ENCODE peak calls at places on chromosomes 2 and 18, in six cellular contexts. R is heart left ventricle, J is upper lobe of left lung, I is tibial nerve, P is body of pancreas, A is stomach. T is an unnamed sample. For H3K9me3, the result is how much of the 10 kb centered on the place peaks cover.

GRCh38 chr2:121690095-121690494 is 40.8 kb upstream of the CLASP1 start:
- DNase-seq in R (no peak), I (no peak), A (no peak), J (no peak), P (no peak), T (no peak)

GRCh38 chr2:210541280-210541902 is 15.0 kb upstream of the CPS1 start:
- DNase-seq in J (no peak), P (peak), A (no peak), I (no peak), R (no peak), T (no peak)

GRCh38 chr2:8024506-8024905 is 657.4 kb upstream of the ID2 start:
- DNase-seq in R (no peak), J (no peak), P (no peak), I (no peak), A (no peak), T (no peak)

GRCh38 chr2:236548179-236548918 is 21.3 kb upstream of the ACKR3 start:
- DNase-seq in A (no peak), R (no peak), J (no peak), P (no peak), I (no peak), T (no peak)

GRCh38 chr2:201363857-201364560 is 6.9 kb upstream of the FLACC1 start:
- DNase-seq in R (no peak), A (no peak), I (peak), J (no peak), P (peak), T (no peak)

GRCh38 chr2:54590216-54590961 is 133.1 kb upstream of the EML6 start:
- DNase-seq in J (no peak), P (no peak), I (no peak), R (no peak), A (no peak), T (no peak)

GRCh38 chr2:10972683-10973433 is 61.1 kb downstream of the KCNF1 start:
- DNase-seq in R (no peak), I (no peak), A (no peak), P (no peak), J (no peak), T (no peak)

GRCh38 chr2:239772721-239773120 is 252.4 kb downstream of the NDUFA10 start:
- DNase-seq in I (no peak), J (peak), R (no peak), A (peak), P (no peak), T (no peak)

GRCh38 chr18:28120811-28121210 is 56.1 kb downstream of the CDH2 start:
- DNase-seq in A (no peak), R (no peak), P (no peak), I (no peak), J (no peak), T (no peak)

GRCh38 chr2:63059434-63060078 is 8.9 kb downstream of the OTX1 start:
- DNase-seq in R (no peak), J (no peak), A (no peak), I (no peak), P (no peak), T (no peak)

GRCh38 chr2:179702912-179703311 is 158.5 kb downstream of the ZNF385B start:
- DNase-seq in J (no peak), I (no peak), A (no peak), P (no peak), R (no peak), T (no peak)

GRCh38 chr18:52319423-52319822 is 20.6 kb upstream of the DCC start:
- DNase-seq in R (no peak), P (no peak), J (no peak), A (no peak), I (no peak), T (no peak)

GRCh38 chr2:42053791-42054656 is 6.2 kb downstream of the PKDCC start:
- DNase-seq in P (no peak), A (no peak), R (peak), I (no peak), J (no peak), T (peak)

GRCh38 chr18:61580061-61580460 is 246.8 kb downstream of the CDH20 start:
- DNase-seq in R (no peak), P (no peak), J (no peak), A (no peak), I (no peak), T (no peak)

GRCh38 chr2:189261431-189261841 is 81.9 kb upstream of the COL5A2 start:
- DNase-seq in J (no peak), P (no peak), I (no peak), R (no peak), A (no peak), T (no peak)

GRCh38 chr18:46071894-46072867 is at the start of gene PSTPIP2:
- DNase-seq in P (peak), A (peak), J (peak), R (peak), I (peak), T (peak)

GRCh38 chr2:58204195-58204959 is 36.7 kb downstream of the FANCL start:
- DNase-seq in A (no peak), P (no peak), R (no peak), I (no peak), J (no peak), T (no peak)

GRCh38 chr2:239025081-239025801 is 177.4 kb downstream of the TWIST2 start:
- DNase-seq in J (no peak), R (peak), P (no peak), I (no peak), A (no peak), T (no peak)

GRCh38 chr2:168118733-168119518 is 128.5 kb downstream of the STK39 start:
- DNase-seq in R (no peak), I (peak), A (no peak), P (peak), J (no peak), T (no peak)

GRCh38 chr2:76861708-76862107 is 660.5 kb downstream of the LRRTM4 start:
- DNase-seq in P (no peak), I (no peak), R (no peak), J (no peak), A (no peak), T (no peak)

GRCh38 chr2:74639550-74639949 is 8.6 kb downstream of the M1AP start:
- DNase-seq in J (no peak), R (no peak), P (no peak), A (no peak), I (no peak), T (no peak)

DNA sequence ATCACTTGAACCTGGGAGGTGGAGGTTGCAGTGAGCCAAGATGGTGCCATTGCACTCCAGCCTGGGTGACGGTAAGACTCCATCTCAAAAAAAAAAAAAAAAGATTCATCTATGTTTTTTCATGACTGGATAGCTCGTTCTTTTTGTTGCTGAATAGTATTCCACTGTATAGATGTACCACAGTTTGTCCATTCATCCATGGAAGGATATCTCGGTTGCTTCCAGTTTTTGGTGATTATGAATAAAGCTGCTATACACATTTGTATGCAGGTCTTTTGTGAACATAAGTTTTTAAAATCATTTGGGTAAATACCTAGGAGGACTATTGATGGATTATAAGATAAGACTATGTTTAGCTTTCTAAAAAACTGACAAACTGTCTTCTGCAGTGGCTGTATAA is 90.8 kb downstream of the ACOXL start:
- DNase-seq in A (no peak), R (no peak), I (no peak), P (no peak), J (no peak), T (no peak)
- H3K9me3 ChIP-seq in A (under half), R (under half), I (under half), P (under half), J (under half), T (under half)

DNA sequence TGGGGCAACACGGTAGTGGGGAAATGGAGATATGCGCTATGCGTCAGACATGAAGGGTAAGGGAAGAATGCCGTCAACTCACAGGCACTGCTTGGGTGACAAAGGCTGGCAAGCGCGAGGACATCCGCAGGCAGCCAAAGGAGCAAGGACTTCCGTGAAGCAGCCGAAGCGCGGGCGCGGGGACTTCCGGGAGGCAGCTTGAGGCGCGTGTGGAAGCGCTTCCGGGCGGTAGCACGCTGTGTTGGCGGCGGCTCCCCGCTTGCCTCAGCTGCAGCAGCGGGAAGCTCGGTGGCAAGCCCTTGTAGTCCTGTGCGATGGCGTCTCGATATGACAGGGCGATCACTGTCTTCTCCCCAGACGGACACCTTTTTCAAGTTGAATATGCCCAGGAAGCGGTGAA is at the start of gene PSMA8:
- DNase-seq in P (peak), J (no peak), R (peak), A (no peak), I (no peak), T (no peak)
- TF ChIP-seq POLR2A in P (no peak), J (no peak), R (no peak), A (no peak), I (no peak), T (no peak)

GRCh38 chr2:71317060-71317459 is 14.5 kb upstream of the ZNF638 start:
- DNase-seq in P (no peak), A (no peak), J (no peak), I (no peak), R (no peak), T (no peak)
- H3K9me3 ChIP-seq in P (under half), A (under half), J (under half), I (under half), R (under half), T (under half)

GRCh38 chr2:165070089-165070488 is 114.8 kb upstream of the SLC38A11 start:
- DNase-seq in R (no peak), P (no peak), J (no peak), I (no peak), A (no peak), T (no peak)

GRCh38 chr2:165069131-165069530 is 113.8 kb upstream of the SLC38A11 start:
- DNase-seq in I (no peak), P (no peak), A (no peak), R (no peak), J (no peak), T (no peak)

GRCh38 chr2:165067958-165068612 is 112.8 kb upstream of the SLC38A11 start:
- DNase-seq in R (no peak), J (peak), I (no peak), A (no peak), P (peak), T (no peak)

DNA sequence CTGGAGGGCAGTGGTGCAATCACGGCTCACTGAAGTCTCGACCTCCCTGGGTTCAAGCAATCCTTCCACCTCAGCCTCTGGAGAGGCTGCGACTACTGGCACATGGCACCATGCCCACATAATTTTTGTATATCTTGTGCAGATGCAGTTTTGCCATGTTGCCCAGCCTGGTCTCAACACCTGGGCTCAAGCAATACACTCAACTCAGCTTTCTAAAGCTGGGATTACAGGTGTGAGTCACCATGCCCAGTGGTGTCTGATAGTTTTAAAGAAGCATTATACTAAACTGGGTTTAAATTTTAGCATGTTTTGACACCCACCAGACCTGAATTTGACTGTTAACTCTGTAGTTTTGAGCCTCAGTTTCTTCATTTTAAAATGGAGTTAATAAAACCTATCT is 109.4 kb upstream of the SLC38A11 start:
- DNase-seq in R (no peak), P (no peak), A (no peak), J (no peak), I (no peak), T (no peak)
- TF ChIP-seq POLR2A in R (no peak), P (no peak), A (no peak), J (no peak), I (no peak), T (no peak)

GRCh38 chr2:31693882-31694281 is 113.1 kb upstream of the SRD5A2 start:
- DNase-seq in R (no peak), J (no peak), P (no peak), I (no peak), A (no peak), T (no peak)

DNA sequence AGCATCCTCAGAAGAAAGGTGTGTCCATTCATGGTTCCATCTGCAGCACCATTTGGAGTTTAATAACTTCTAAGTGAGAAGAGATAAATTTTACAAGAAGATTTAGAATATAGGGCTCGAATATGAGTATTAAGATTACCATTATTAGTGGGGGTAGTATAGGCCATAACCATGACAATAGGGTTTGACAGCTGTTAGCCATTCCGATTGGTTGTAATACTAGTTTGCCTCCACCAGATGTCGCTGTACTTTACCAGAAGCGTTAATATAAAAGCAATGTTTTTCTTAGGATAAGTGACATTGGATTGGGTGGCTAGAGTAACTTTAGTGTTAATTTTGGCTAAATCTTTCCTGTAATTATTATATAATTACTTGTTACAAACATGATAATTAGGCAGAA is 107.5 kb upstream of the SRD5A2 start:
- DNase-seq in I (no peak), P (no peak), A (no peak), J (no peak), R (no peak), T (no peak)
- H3K9me3 ChIP-seq in I (under half), P (under half), A (half or more), J (half or more), R (half or more), T (under half)

T was measured in gastrocnemius medialis.